ENCODE peak calls at places on chromosome 22, in ten cellular contexts. L is NB4, Z is K562, Q is sigmoid colon, Y is vagina, P is adrenal gland, F is tibial nerve, T is uterus, M is HCT116, S is spleen. C is an unnamed sample.
A peak's percentile ranks its signal among the peaks of the same experiment; 100 is the strongest.

GRCh38 chr22:30826670-30827355 is 132.1 kb downstream of the OSBP2 start:
- DNase-seq in L (no peak), Z (no peak), Q (no peak), Y (no peak), P (no peak), F (no peak), T (no peak), M (no peak), S (no peak), C (no peak)

GRCh38 chr22:29998627-29999026 is 81.6 kb upstream of the HORMAD2 start:
- DNase-seq in L (peak; percentile 48), Z (peak; percentile 24), Q (no peak), Y (no peak), P (no peak), F (no peak), T (no peak), M (no peak), S (no peak), C (no peak)

GRCh38 chr22:31569126-31569525 is 72.8 kb downstream of the SFI1 start:
- DNase-seq in L (no peak), Z (no peak), Q (no peak), Y (no peak), P (no peak), F (no peak), T (no peak), M (no peak), S (no peak), C (no peak)

GRCh38 chr22:44965171-44965570 is 44.6 kb downstream of the PHF21B start:
- DNase-seq in L (no peak), Z (no peak), Q (no peak), Y (no peak), P (no peak), F (no peak), T (no peak), M (no peak), S (no peak), C (no peak)

GRCh38 chr22:17990167-17990566 is 34.2 kb downstream of the MICAL3 start:
- DNase-seq in L (no peak), Z (no peak), Q (no peak), Y (no peak), P (no peak), F (no peak), T (no peak), M (no peak), S (no peak), C (no peak)

GRCh38 chr22:28424427-28425080 is 255.1 kb downstream of the TTC28 start:
- DNase-seq in L (no peak), Z (no peak), Q (no peak), Y (no peak), P (no peak), F (no peak), T (no peak), M (no peak), S (no peak), C (no peak)

GRCh38 chr22:23282089-23282501 is 101.8 kb downstream of the BCR start:
- DNase-seq in L (no peak), Z (no peak), Q (peak; percentile 94), Y (no peak), P (peak; percentile 93), F (peak; percentile 69), T (peak; percentile 72), M (peak; percentile 51), S (no peak), C (no peak)

GRCh38 chr22:22818861-22819855 is 68.5 kb upstream of the IGLL5 start:
- DNase-seq in L (peak; percentile 86), Z (no peak), Q (no peak), Y (no peak), P (no peak), F (no peak), T (no peak), M (no peak), S (peak; percentile 81), C (no peak)

GRCh38 chr22:27797793-27798525 is 3.6 kb downstream of the MN1 start:
- DNase-seq in L (no peak), Z (no peak), Q (no peak), Y (no peak), P (no peak), F (no peak), T (no peak), M (no peak), S (no peak), C (no peak)

GRCh38 chr22:50531546-50532352 is 1.9 kb upstream of the TYMP start:
- DNase-seq in L (peak; percentile 77), Z (no peak), Q (peak; percentile 92), Y (no peak), P (peak; percentile 74), F (peak; percentile 63), T (peak; percentile 66), M (no peak), S (peak; percentile 96), C (peak; percentile 46)
- TF ChIP-seq POLR2A in L (no peak), Z (no peak), Q (peak; percentile 8), Y (no peak), P (no peak), F (peak; percentile 18), T (no peak), M (no peak), S (peak; percentile 66), C (no peak)

GRCh38 chr22:37018815-37019308 is 385 bp downstream of the TST start:
- DNase-seq in L (peak; percentile 45), Z (peak; percentile 38), Q (peak; percentile 90), Y (no peak), P (peak; percentile 77), F (peak; percentile 54), T (peak; percentile 78), M (no peak), S (peak; percentile 81), C (peak; percentile 57)

GRCh38 chr22:37021041-37021440 is 1.5 kb downstream of the MPST start:
- DNase-seq in L (no peak), Z (no peak), Q (no peak), Y (no peak), P (no peak), F (no peak), T (no peak), M (no peak), S (no peak), C (no peak)

GRCh38 chr22:37018086-37018814 is 997 bp downstream of the TST start:
- DNase-seq in L (no peak), Z (no peak), Q (no peak), Y (no peak), P (no peak), F (no peak), T (no peak), M (no peak), S (peak; percentile 80), C (no peak)

GRCh38 chr22:37020192-37020479 is 594 bp downstream of the MPST start:
- DNase-seq in L (peak; percentile 64), Z (peak; percentile 56), Q (no peak), Y (no peak), P (peak; percentile 68), F (no peak), T (peak; percentile 27), M (peak; percentile 27), S (no peak), C (peak; percentile 73)

DNA sequence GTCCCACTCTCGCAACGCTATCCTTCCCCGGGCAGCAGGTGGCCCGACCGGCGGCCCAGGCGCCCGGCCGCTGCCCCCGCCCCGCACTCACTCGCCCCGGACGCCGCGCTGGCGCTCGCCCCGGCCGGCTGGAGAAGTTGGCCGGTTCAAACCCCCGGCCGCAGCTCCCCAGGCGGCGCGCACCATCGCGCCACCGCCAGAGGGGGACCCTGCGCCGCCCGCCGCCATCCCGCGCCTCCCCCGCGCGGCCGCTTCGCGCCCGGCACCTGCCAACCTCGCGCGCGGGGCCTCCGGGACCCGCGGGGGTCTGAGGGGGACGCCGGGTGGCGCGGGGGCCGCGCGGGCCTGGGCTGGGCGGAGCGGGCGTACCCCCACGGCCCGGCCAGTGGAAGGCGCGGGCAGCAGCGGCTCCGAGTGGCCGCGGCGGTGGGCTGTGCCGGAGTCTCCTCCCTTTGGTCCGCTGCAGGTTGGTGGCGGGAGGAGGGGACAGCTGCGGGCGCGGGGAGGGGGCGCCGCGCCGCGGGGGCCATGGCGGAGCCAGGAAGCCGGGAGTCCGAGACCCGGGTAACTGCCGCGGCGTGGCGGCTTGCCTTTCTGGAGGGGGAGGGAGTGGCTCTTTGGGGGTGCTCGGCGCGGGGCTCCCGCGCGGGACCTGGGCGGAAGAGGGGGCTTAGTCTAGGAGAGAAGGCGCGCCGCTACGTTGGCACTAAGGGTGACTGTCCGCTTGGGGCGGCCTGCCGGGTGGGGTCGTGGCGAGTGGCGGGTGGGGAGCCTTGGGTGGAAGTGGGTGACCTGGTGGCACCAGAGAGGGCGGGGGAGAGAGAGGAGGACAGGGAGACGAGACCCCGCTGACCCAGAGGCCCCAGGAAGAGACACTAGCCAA is at the start of the genes MPST and TST:
- DNase-seq in L (peak; percentile 87), Z (peak; percentile 77), Q (peak; percentile 89), Y (no peak), P (peak; percentile 81), F (peak; percentile 67), T (peak; percentile 76), M (no peak), S (peak; percentile 91), C (peak; percentile 82)
- TF ChIP-seq POLR2A in L (peak; percentile 59), Z (peak; percentile 55), Q (peak; percentile 39), Y (no peak), P (peak; percentile 52), F (peak; percentile 80), T (peak; percentile 39), M (peak; percentile 65), S (no peak), C (peak; percentile 65)

DNA sequence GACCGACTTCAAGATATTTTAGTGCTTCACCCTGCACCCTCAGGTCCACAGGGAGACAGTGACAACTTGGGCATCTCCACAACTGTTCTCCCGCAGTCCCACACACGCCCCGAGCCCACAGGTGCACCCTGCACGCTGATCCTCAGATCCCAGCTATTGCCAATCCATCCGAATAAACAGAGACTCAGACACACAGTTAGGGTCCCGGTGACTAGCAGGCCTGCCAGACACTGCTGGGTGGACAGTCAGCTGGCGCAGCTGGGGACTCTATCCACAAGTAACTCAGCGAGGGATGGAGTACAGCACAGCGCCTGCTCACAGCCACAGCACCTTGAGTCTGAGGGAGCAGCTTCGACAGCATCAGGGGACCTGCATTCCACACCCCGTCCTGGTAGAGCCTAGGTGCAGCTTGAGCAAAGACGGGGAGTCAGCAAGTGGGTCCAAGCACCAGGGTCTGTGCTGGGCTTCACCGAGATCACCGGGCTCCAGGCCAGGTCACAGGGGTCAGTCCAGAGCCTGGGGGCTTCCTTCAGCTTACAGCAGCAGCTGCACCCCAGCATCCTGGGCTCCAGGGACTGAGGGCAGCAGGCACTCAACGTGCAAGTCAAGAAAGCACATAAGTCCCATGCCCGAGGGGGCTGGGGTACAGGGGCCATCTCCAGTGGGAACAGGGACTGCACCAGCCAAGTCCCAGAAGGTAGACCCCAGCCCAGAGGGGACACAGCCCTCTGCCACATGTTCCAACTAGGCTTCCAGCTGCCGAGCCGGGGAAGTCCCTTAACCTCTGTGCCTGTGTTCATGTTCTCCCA is 7.6 kb downstream of the RPL3 start:
- DNase-seq in L (peak; percentile 40), Z (peak; percentile 58), Q (no peak), Y (no peak), P (no peak), F (no peak), T (no peak), M (no peak), S (no peak), C (no peak)
- TF ChIP-seq POLR2A in L (no peak), Z (peak; percentile 81), Q (no peak), Y (no peak), P (no peak), F (no peak), T (no peak), M (no peak), S (no peak), C (peak; percentile 56)

DNA sequence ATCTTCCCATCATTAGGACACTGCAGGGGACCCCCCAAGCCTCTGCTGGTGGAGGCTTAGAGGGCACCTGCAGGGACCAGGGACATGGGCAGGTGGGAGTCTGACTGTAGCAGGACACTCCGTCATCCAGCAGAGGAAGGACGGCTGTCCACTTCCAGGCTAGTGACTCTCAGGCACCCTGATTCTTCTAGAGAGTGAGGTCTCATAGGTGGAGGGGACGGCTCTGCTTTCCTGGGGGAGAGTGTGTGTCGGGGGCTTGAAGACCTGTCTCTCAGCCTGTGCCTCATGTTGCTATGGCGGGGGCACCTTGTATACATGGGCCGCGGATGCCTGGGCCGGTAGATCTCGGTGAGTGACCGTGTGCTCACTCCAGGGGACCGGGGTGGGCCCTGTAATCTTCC is 1116.6 kb downstream of the BRD1 start:
- DNase-seq in L (no peak), Z (no peak), Q (peak; percentile 19), Y (no peak), P (no peak), F (no peak), T (no peak), M (no peak), S (peak; percentile 54), C (no peak)
- TF ChIP-seq POLR2A in L (no peak), Z (no peak), Q (no peak), Y (no peak), P (no peak), F (no peak), T (no peak), M (no peak), S (no peak), C (no peak)